ENCODE peak calls at places on chromosomes 2 and 18, in seven cellular contexts. One of them, this sample, is unnamed.

GRCh38 chr2:99613992-99614391 is 124.2 kb upstream of the REV1 start:
- DNase-seq in breast epithelium: no peak
- DNase-seq in IMR-90: no peak
- DNase-seq in heart left ventricle: no peak
- DNase-seq in uterus: no peak
- DNase-seq in HCT116: no peak
- DNase-seq in K562: no peak
- DNase-seq in this sample: no peak

GRCh38 chr2:234100686-234101085 is 50.2 kb downstream of the SPP2 start:
- DNase-seq in breast epithelium: no peak
- DNase-seq in IMR-90: no peak
- DNase-seq in heart left ventricle: no peak
- DNase-seq in uterus: no peak
- DNase-seq in HCT116: no peak
- DNase-seq in K562: no peak
- DNase-seq in this sample: no peak

GRCh38 chr2:45882707-45883106 is 231.2 kb downstream of the PRKCE start:
- DNase-seq in breast epithelium: no peak
- DNase-seq in IMR-90: no peak
- DNase-seq in heart left ventricle: peak; percentile 56
- DNase-seq in uterus: peak; percentile 69
- DNase-seq in HCT116: no peak
- DNase-seq in K562: no peak
- DNase-seq in this sample: no peak

GRCh38 chr2:45688479-45689298 is 37.2 kb downstream of the PRKCE start:
- DNase-seq in breast epithelium: no peak
- DNase-seq in IMR-90: peak; percentile 18
- DNase-seq in heart left ventricle: no peak
- DNase-seq in uterus: no peak
- DNase-seq in HCT116: no peak
- DNase-seq in K562: no peak
- DNase-seq in this sample: no peak

GRCh38 chr2:26526589-26526988 is 48.7 kb upstream of the OTOF start:
- DNase-seq in breast epithelium: no peak
- DNase-seq in IMR-90: no peak
- DNase-seq in heart left ventricle: no peak
- DNase-seq in uterus: no peak
- DNase-seq in HCT116: no peak
- DNase-seq in K562: no peak
- DNase-seq in this sample: no peak

GRCh38 chr18:21330122-21330701 is 88.2 kb downstream of the GREB1L start:
- DNase-seq in breast epithelium: no peak
- DNase-seq in IMR-90: no peak
- DNase-seq in heart left ventricle: peak; percentile 28
- DNase-seq in uterus: no peak
- DNase-seq in HCT116: peak; percentile 59
- DNase-seq in K562: no peak
- DNase-seq in this sample: no peak

GRCh38 chr2:100833330-100833729 is 13.4 kb downstream of the NPAS2 start:
- DNase-seq in breast epithelium: no peak
- DNase-seq in IMR-90: no peak
- DNase-seq in heart left ventricle: no peak
- DNase-seq in uterus: no peak
- DNase-seq in HCT116: no peak
- DNase-seq in K562: no peak
- DNase-seq in this sample: no peak

GRCh38 chr2:235577404-235578330 is 83.8 kb downstream of the AGAP1 start:
- DNase-seq in breast epithelium: no peak
- DNase-seq in IMR-90: peak; percentile 70
- DNase-seq in heart left ventricle: peak; percentile 49
- DNase-seq in uterus: no peak
- DNase-seq in HCT116: no peak
- DNase-seq in K562: no peak
- DNase-seq in this sample: no peak

GRCh38 chr18:79819951-79820351 is 22.2 kb downstream of the KCNG2 start:
- DNase-seq in breast epithelium: no peak
- DNase-seq in IMR-90: no peak
- DNase-seq in heart left ventricle: no peak
- DNase-seq in uterus: no peak
- DNase-seq in HCT116: no peak
- DNase-seq in K562: no peak
- DNase-seq in this sample: peak; percentile 62

GRCh38 chr2:111884592-111884964 is 585 bp upstream of the ANAPC1 start:
- DNase-seq in breast epithelium: no peak
- DNase-seq in IMR-90: no peak
- DNase-seq in heart left ventricle: no peak
- DNase-seq in uterus: no peak
- DNase-seq in HCT116: no peak
- DNase-seq in K562: no peak
- DNase-seq in this sample: no peak

DNA sequence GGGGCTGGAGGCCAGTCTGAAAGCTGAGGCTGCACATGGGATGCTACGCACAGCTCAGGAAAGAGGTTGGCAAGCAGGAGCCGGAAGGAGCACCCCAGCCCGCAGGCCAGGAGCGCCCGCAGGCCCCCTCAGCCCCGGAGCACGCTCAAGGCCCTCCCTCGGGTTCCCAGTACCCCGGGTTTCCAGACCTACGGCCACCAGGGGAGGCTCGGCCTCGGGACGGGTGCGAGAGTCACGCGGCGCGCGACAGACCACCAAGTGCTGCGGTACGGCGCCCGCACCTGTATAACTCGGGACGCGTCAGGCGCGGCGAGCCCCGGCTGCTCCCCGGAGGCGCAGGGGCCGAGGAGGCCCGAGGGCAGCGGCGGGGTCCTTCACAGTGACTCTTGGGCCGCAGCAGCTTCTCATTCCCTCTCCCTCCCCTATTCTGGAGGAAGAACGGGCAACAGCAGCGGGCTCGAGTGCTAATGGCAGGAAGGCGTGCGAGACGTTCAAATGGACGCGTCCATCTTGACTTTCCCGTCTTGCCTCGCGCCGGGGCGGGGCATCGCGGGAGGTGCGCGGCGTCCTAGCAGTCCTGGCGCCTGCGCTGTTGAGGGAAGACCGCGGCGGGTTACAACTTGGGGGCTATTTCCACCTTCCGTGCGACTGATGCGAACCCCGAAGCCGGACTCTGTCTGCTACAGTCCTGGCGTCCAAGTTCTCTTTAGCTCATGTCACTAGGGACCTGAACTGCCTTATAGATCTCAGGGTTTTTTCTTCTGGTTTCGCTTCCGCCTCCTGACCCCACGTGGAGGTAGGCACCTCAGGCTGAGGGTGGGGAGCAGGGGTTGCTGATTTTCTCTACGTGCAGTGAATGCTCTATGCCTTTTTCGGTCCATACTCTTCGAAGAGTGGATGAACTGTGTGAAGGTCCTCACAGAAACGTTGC is at the start of gene ANAPC1:
- DNase-seq in breast epithelium: peak; percentile 78
- DNase-seq in IMR-90: peak; percentile 69
- DNase-seq in heart left ventricle: peak; percentile 84
- DNase-seq in uterus: peak; percentile 76
- DNase-seq in HCT116: peak; percentile 61
- DNase-seq in K562: peak; percentile 84
- DNase-seq in this sample: peak; percentile 67
- TF ChIP-seq POLR2A in breast epithelium: no peak
- TF ChIP-seq POLR2A in IMR-90: peak; percentile 79
- TF ChIP-seq POLR2A in heart left ventricle: no peak
- TF ChIP-seq POLR2A in uterus: peak; percentile 50
- TF ChIP-seq POLR2A in HCT116: peak; percentile 94
- TF ChIP-seq POLR2A in K562: peak; percentile 98
- TF ChIP-seq POLR2A in this sample: peak; percentile 94

DNA sequence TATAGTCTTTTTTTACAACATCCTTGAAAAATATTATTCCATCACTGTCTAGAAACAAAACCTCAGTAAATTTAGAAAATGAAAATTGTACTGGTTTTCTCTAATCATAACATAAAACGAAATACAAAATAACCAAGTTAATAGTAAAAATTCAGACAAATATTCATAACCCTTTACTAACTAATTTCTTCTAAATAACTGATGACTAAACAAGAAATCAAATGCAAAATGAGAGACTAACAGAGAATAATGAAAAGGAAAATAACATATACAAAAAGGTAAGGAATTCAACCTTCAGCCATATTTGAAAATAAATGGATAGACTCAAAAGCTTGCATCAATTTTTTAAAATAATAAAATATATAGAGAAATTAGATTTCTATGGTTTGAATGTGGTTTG is 18.6 kb upstream of the ETAA1 start:
- DNase-seq in breast epithelium: no peak
- DNase-seq in IMR-90: no peak
- DNase-seq in heart left ventricle: no peak
- DNase-seq in uterus: no peak
- DNase-seq in HCT116: no peak
- DNase-seq in K562: no peak
- DNase-seq in this sample: no peak
- TF ChIP-seq POLR2A in breast epithelium: no peak
- TF ChIP-seq POLR2A in IMR-90: no peak
- TF ChIP-seq POLR2A in heart left ventricle: no peak
- TF ChIP-seq POLR2A in uterus: no peak
- TF ChIP-seq POLR2A in HCT116: no peak
- TF ChIP-seq POLR2A in K562: no peak
- TF ChIP-seq POLR2A in this sample: no peak

GRCh38 chr2:172241219-172241618 is 138.5 kb upstream of the DLX2 start:
- DNase-seq in breast epithelium: no peak
- DNase-seq in IMR-90: no peak
- DNase-seq in heart left ventricle: no peak
- DNase-seq in uterus: no peak
- DNase-seq in HCT116: no peak
- DNase-seq in K562: no peak
- DNase-seq in this sample: no peak
- TF ChIP-seq POLR2A in breast epithelium: no peak
- TF ChIP-seq POLR2A in IMR-90: no peak
- TF ChIP-seq POLR2A in heart left ventricle: no peak
- TF ChIP-seq POLR2A in uterus: no peak
- TF ChIP-seq POLR2A in HCT116: no peak
- TF ChIP-seq POLR2A in K562: no peak
- TF ChIP-seq POLR2A in this sample: no peak

DNA sequence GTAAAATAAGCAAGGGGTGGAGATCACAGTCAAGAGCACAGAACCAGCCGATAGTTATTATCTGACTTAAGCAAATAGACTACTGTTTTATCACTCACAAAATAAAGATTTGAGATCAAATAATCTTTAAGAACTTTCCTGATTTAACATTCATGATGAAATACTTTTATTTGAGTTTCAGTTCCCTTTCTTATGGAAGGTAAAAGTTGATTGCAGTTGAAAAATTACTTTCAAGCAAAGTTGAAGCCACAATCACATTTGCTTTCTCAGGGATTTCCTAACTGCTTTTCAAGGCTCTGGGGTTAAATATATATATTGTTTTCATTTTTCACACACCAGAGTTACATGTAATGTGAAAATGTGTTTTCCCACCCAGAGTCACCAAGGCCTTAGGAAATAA is 599.5 kb downstream of the KCNJ3 start:
- DNase-seq in breast epithelium: no peak
- DNase-seq in IMR-90: no peak
- DNase-seq in heart left ventricle: no peak
- DNase-seq in uterus: no peak
- DNase-seq in HCT116: no peak
- DNase-seq in K562: no peak
- DNase-seq in this sample: no peak
- TF ChIP-seq POLR2A in breast epithelium: no peak
- TF ChIP-seq POLR2A in IMR-90: no peak
- TF ChIP-seq POLR2A in heart left ventricle: no peak
- TF ChIP-seq POLR2A in uterus: no peak
- TF ChIP-seq POLR2A in HCT116: no peak
- TF ChIP-seq POLR2A in K562: no peak
- TF ChIP-seq POLR2A in this sample: no peak

GRCh38 chr2:238136820-238137537 is 1.5 kb upstream of the KLHL30 start:
- DNase-seq in breast epithelium: no peak
- DNase-seq in IMR-90: peak; percentile 77
- DNase-seq in heart left ventricle: no peak
- DNase-seq in uterus: peak; percentile 37
- DNase-seq in HCT116: no peak
- DNase-seq in K562: no peak
- DNase-seq in this sample: no peak
- TF ChIP-seq POLR2A in breast epithelium: no peak
- TF ChIP-seq POLR2A in IMR-90: no peak
- TF ChIP-seq POLR2A in heart left ventricle: no peak
- TF ChIP-seq POLR2A in uterus: no peak
- TF ChIP-seq POLR2A in HCT116: no peak
- TF ChIP-seq POLR2A in K562: no peak
- TF ChIP-seq POLR2A in this sample: no peak

GRCh38 chr2:28751956-28752607 is 452 bp downstream of the PPP1CB start:
- DNase-seq in breast epithelium: no peak
- DNase-seq in IMR-90: no peak
- DNase-seq in heart left ventricle: no peak
- DNase-seq in uterus: no peak
- DNase-seq in HCT116: no peak
- DNase-seq in K562: peak; percentile 58
- DNase-seq in this sample: peak; percentile 19

GRCh38 chr2:28750316-28751101 is 1.1 kb upstream of the PPP1CB start:
- DNase-seq in breast epithelium: no peak
- DNase-seq in IMR-90: peak; percentile 50
- DNase-seq in heart left ventricle: no peak
- DNase-seq in uterus: no peak
- DNase-seq in HCT116: no peak
- DNase-seq in K562: peak; percentile 18
- DNase-seq in this sample: no peak

GRCh38 chr2:28753043-28753683 is 1.5 kb downstream of the PPP1CB start:
- DNase-seq in breast epithelium: peak; percentile 68
- DNase-seq in IMR-90: peak; percentile 81
- DNase-seq in heart left ventricle: peak; percentile 37
- DNase-seq in uterus: peak; percentile 75
- DNase-seq in HCT116: peak; percentile 42
- DNase-seq in K562: peak; percentile 20
- DNase-seq in this sample: no peak

GRCh38 chr2:28752608-28752984 is 966 bp downstream of the PPP1CB start:
- DNase-seq in breast epithelium: no peak
- DNase-seq in IMR-90: no peak
- DNase-seq in heart left ventricle: no peak
- DNase-seq in uterus: no peak
- DNase-seq in HCT116: no peak
- DNase-seq in K562: no peak
- DNase-seq in this sample: no peak

GRCh38 chr2:28751102-28751955 is at the start of gene PPP1CB:
- DNase-seq in breast epithelium: peak; percentile 96
- DNase-seq in IMR-90: peak; percentile 96
- DNase-seq in heart left ventricle: peak; percentile 98
- DNase-seq in uterus: peak; percentile 97
- DNase-seq in HCT116: peak; percentile 88
- DNase-seq in K562: peak; percentile 95
- DNase-seq in this sample: peak; percentile 81
- TF ChIP-seq POLR2A in breast epithelium: peak; percentile 69
- TF ChIP-seq POLR2A in IMR-90: peak; percentile 72
- TF ChIP-seq POLR2A in heart left ventricle: no peak
- TF ChIP-seq POLR2A in uterus: peak; percentile 98
- TF ChIP-seq POLR2A in HCT116: peak; percentile 89
- TF ChIP-seq POLR2A in K562: peak; percentile 89
- TF ChIP-seq POLR2A in this sample: peak; percentile 95

This sample was measured in GM12892.